ENCODE peak calls at places on chromosomes 5 and 9, in four cellular contexts. D is IMR-90, S is K562, M is GM12878. T is an unnamed sample.
A peak's percentile ranks its signal among the peaks of the same experiment; 100 is the strongest.

GRCh38 chr5:39452846-39453245 is 28.1 kb upstream of the DAB2 start:
- DNase-seq in D (peak; percentile 75), S (no peak), M (no peak), T (no peak)

GRCh38 chr5:91794455-91794854 is 411.3 kb upstream of the ARRDC3 start:
- DNase-seq in D (no peak), S (no peak), M (no peak), T (no peak)

GRCh38 chr9:3936520-3937235 is 363.2 kb downstream of the GLIS3 start:
- DNase-seq in D (peak; percentile 24), S (no peak), M (no peak), T (peak; percentile 93)

GRCh38 chr5:68194405-68194804 is 21.2 kb upstream of the PIK3R1 start:
- DNase-seq in D (no peak), S (no peak), M (no peak), T (no peak)

GRCh38 chr5:171664489-171664888 is 121.1 kb upstream of the SMIM23 start:
- DNase-seq in D (no peak), S (no peak), M (no peak), T (no peak)

GRCh38 chr5:145130996-145131395 is 704.1 kb downstream of the PRELID2 start:
- DNase-seq in D (no peak), S (no peak), M (no peak), T (no peak)

GRCh38 chr5:1316941-1317340 is 22.1 kb upstream of the TERT start:
- DNase-seq in D (no peak), S (no peak), M (no peak), T (no peak)

GRCh38 chr9:120161801-120162200 is 418.2 kb downstream of the CDK5RAP2 start:
- DNase-seq in D (no peak), S (no peak), M (no peak), T (no peak)

GRCh38 chr9:34863426-34863825 is 94.7 kb upstream of the PHF24 start:
- DNase-seq in D (no peak), S (no peak), M (no peak), T (no peak)

GRCh38 chr5:138149530-138149929 is 10.3 kb upstream of the NME5 start:
- DNase-seq in D (peak; percentile 54), S (no peak), M (no peak), T (no peak)

GRCh38 chr9:114472765-114473446 is 32.4 kb downstream of the WHRN start:
- DNase-seq in D (peak; percentile 6), S (no peak), M (no peak), T (no peak)

GRCh38 chr9:6356441-6356840 is 28.3 kb downstream of the TPD52L3 start:
- DNase-seq in D (no peak), S (no peak), M (no peak), T (no peak)
- TF ChIP-seq FOS in D (no peak), S (no peak), M (no peak), T (no peak)

DNA sequence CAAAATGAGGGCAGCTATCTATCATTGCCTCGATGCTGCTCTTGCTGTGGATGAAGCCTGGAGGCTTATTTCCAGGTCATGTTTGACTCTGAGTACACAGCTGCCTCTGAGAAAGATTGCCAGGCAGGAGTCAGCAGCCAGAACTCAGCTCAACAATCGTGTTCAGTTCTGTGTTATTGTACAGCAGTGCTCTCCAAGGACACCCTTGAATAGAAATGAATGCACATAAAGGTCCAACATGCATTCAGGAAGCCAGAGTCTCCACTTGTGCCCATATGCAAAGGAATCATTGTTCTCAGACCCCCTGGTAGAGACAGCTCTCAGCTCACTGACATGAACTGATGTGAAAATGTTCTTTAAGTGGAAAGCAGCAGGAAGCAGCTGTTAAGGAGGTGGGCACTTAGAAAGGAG is 61.7 kb upstream of the ZFR start:
- DNase-seq in D (peak; percentile 17), S (no peak), M (no peak), T (peak; percentile 86)
- H3K27ac ChIP-seq in D (peak overlapping the region; percentile 79), S (no peak overlapping the region), M (no peak overlapping the region), T (peak overlapping the region; percentile 8)

DNA sequence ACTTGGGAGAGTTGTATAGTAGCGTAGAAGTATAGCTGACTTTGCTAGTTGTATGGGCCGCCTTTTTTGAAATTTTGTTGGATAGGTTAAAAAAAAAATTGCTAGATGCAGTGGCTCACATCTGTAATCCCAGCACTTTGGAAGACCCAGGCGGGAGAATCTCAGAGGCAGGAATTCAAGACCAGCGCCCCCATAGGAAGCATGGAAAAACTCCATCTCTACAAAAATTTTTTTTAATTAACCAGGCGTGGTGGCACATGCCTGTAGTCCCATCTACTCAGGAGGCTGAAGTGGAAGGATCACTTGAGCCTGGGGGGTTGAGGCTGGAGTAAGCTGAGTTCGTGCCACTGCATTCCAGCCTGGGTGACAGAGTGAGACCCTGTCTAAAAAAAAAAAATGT is 59.2 kb downstream of the SMC5 start:
- DNase-seq in D (no peak), S (no peak), M (no peak), T (no peak)
- TF ChIP-seq FOS in D (no peak), S (no peak), M (no peak), T (no peak)

GRCh38 chr9:93205045-93205768 is 21.3 kb downstream of the WNK2 start:
- DNase-seq in D (no peak), S (no peak), M (no peak), T (no peak)
- H3K27ac ChIP-seq in D (no peak overlapping the region), S (no peak overlapping the region), M (no peak overlapping the region), T (no peak overlapping the region)

DNA sequence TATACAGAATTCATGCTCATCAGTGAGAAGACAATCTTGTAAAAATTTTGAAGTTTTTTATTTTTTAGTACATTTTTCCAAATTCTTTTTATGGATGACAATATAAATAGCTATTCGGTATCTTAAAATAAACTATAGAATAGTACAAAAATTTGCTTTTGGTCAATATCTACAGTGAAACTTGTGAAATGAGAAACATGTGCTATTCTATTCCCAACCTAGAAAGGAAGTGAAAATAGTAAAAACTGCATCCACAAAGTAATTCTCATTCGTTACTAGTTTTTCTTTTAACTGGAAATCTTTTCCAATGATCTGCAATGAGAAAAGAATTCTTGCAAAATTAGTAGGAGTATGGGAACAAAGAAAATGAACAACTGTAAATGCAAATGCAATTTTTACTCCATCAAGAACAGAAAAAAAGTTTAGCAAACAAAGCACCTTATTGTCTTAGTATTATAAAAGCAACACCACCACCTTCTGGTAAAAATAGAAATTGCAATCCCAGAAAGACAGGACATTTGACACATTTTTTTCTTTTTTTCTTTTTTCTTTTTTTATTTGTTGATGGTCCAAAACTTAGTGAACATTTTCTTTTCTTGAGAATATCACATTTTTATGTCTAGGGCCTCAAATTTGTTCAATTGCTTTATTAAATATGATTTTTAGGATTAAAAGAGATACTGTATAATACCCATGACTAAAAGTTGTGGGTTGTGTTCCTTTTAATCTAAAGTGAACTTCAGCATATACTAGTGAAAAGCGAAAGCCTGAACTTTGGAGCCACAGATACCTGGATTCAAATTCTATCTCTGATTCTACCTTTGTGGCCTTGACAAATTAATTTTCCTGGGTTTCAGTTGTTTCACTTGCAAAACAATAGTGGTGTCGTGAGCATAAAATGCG is 72.3 kb downstream of the SLCO4C1 start:
- DNase-seq in D (peak; percentile 2), S (peak; percentile 7), M (no peak), T (peak; percentile 26)
- TF ChIP-seq FOS in D (no peak), S (no peak), M (no peak), T (no peak)

GRCh38 chr5:59744531-59744992 is 149.0 kb downstream of the PDE4D start:
- DNase-seq in D (peak; percentile 25), S (no peak), M (no peak), T (peak; percentile 90)
- H3K27ac ChIP-seq in D (no peak overlapping the region), S (no peak overlapping the region), M (no peak overlapping the region), T (peak overlapping the region; percentile 80)

GRCh38 chr5:124732891-124733670 is 13.4 kb downstream of the ZNF608 start:
- DNase-seq in D (no peak), S (no peak), M (no peak), T (no peak)

GRCh38 chr5:124736111-124736813 is 10.2 kb downstream of the ZNF608 start:
- DNase-seq in D (peak; percentile 95), S (no peak), M (no peak), T (no peak)

GRCh38 chr5:124736814-124737186 is 9.6 kb downstream of the ZNF608 start:
- DNase-seq in D (no peak), S (no peak), M (no peak), T (no peak)

GRCh38 chr5:124735169-124735858 is 11.1 kb downstream of the ZNF608 start:
- DNase-seq in D (no peak), S (peak; percentile 56), M (no peak), T (no peak)

DNA sequence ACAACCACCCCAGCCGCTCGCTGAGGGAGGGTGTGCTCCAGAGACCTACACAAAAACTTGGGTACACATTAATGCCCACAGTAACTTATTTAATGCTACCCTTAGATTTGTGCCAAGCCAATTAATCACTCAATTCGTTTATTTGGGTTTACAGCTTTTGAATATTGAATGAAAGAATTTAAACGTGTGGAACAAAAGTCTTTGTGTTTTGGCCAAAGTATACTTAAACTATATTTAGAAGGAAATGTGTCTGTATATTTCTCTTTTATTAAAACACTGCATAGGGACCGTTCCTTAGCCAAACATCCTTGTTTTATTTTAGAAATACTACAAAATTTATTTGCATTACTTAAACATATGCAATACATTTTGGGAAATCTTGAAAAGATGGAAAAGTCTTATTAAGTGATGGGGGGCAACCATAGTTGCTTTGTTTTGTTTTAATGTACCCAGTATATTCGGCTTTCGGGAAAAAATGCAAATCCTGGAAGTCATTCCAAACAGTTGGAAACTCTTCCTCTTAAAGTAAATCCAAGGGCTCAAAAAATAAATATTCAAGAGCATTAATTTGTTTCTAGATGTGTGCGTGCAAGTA is 11.8 kb downstream of the ZNF608 start:
- DNase-seq in D (no peak), S (no peak), M (no peak), T (no peak)
- TF ChIP-seq FOS in D (no peak), S (no peak), M (no peak), T (no peak)

GRCh38 chr5:6721442-6721841 is 8.2 kb downstream of the TENT4A start:
- DNase-seq in D (no peak), S (peak; percentile 64), M (no peak), T (no peak)

GRCh38 chr5:6723122-6723885 is 10.1 kb downstream of the TENT4A start:
- DNase-seq in D (no peak), S (no peak), M (no peak), T (no peak)

GRCh38 chr5:6720561-6720921 is 7.3 kb downstream of the TENT4A start:
- DNase-seq in D (no peak), S (no peak), M (no peak), T (no peak)

GRCh38 chr5:6723901-6724300 is 10.7 kb downstream of the TENT4A start:
- DNase-seq in D (no peak), S (no peak), M (no peak), T (no peak)

GRCh38 chr5:6722015-6722414 is 8.8 kb downstream of the TENT4A start:
- DNase-seq in D (peak; percentile 23), S (no peak), M (no peak), T (peak; percentile 39)
- H3K27ac ChIP-seq in D (peak overlapping the region; percentile 58), S (no peak overlapping the region), M (peak overlapping the region; percentile 79), T (no peak overlapping the region)

GRCh38 chr5:71653119-71653518 is 66.0 kb upstream of the CARTPT start:
- DNase-seq in D (no peak), S (no peak), M (no peak), T (peak; percentile 43)
- TF ChIP-seq FOS in D (no peak), S (no peak), M (no peak), T (no peak)

T was measured in endothelial cell of umbilical vein.